ENCODE peak calls at places on chromosomes 4 and X, in four cellular contexts. One of them, this sample, is unnamed.

GRCh38 chr4:70734168-70734954 is 12.6 kb downstream of the RUFY3 start:
- DNase-seq in activated CD8-positive, alpha-beta memory T cell treated with anti-CD3 and anti-CD28 coated beads for 1 hour: no peak
- DNase-seq in MCF 10A: peak; percentile 60
- DNase-seq in skeletal muscle cell: no peak
- DNase-seq in this sample: no peak

GRCh38 chrX:2819345-2820130 is 9.2 kb upstream of the GYG2 start:
- DNase-seq in activated CD8-positive, alpha-beta memory T cell treated with anti-CD3 and anti-CD28 coated beads for 1 hour: no peak
- DNase-seq in skeletal muscle cell: no peak
- DNase-seq in MCF 10A: peak; percentile 52
- DNase-seq in this sample: no peak

GRCh38 chrX:13330446-13330845 is 10.6 kb upstream of the ATXN3L start:
- DNase-seq in MCF 10A: no peak
- DNase-seq in activated CD8-positive, alpha-beta memory T cell treated with anti-CD3 and anti-CD28 coated beads for 1 hour: no peak
- DNase-seq in skeletal muscle cell: no peak
- DNase-seq in this sample: no peak

GRCh38 chr4:1035510-1035909 is 24.1 kb downstream of the FGFRL1 start:
- DNase-seq in skeletal muscle cell: no peak
- DNase-seq in activated CD8-positive, alpha-beta memory T cell treated with anti-CD3 and anti-CD28 coated beads for 1 hour: no peak
- DNase-seq in MCF 10A: no peak
- DNase-seq in this sample: no peak

GRCh38 chr4:41505161-41505653 is 32.8 kb upstream of the LIMCH1 start:
- DNase-seq in MCF 10A: peak; percentile 79
- DNase-seq in activated CD8-positive, alpha-beta memory T cell treated with anti-CD3 and anti-CD28 coated beads for 1 hour: no peak
- DNase-seq in skeletal muscle cell: no peak
- DNase-seq in this sample: no peak

GRCh38 chrX:37078434-37078703 is 70.2 kb downstream of the FAM47C start:
- DNase-seq in MCF 10A: no peak
- DNase-seq in activated CD8-positive, alpha-beta memory T cell treated with anti-CD3 and anti-CD28 coated beads for 1 hour: no peak
- DNase-seq in skeletal muscle cell: no peak
- DNase-seq in this sample: no peak

GRCh38 chr4:166903408-166903807 is 330.9 kb downstream of the SPOCK3 start:
- DNase-seq in skeletal muscle cell: no peak
- DNase-seq in activated CD8-positive, alpha-beta memory T cell treated with anti-CD3 and anti-CD28 coated beads for 1 hour: no peak
- DNase-seq in MCF 10A: no peak
- DNase-seq in this sample: no peak

GRCh38 chr4:148717988-148718387 is 275.8 kb upstream of the NR3C2 start:
- DNase-seq in activated CD8-positive, alpha-beta memory T cell treated with anti-CD3 and anti-CD28 coated beads for 1 hour: no peak
- DNase-seq in skeletal muscle cell: no peak
- DNase-seq in MCF 10A: no peak
- DNase-seq in this sample: no peak

GRCh38 chr4:123987408-123987807 is 590.8 kb downstream of the SPRY1 start:
- DNase-seq in activated CD8-positive, alpha-beta memory T cell treated with anti-CD3 and anti-CD28 coated beads for 1 hour: no peak
- DNase-seq in skeletal muscle cell: no peak
- DNase-seq in MCF 10A: no peak
- DNase-seq in this sample: no peak

GRCh38 chr4:146310319-146311021 is 96.1 kb downstream of the REELD1 start:
- DNase-seq in MCF 10A: no peak
- DNase-seq in activated CD8-positive, alpha-beta memory T cell treated with anti-CD3 and anti-CD28 coated beads for 1 hour: no peak
- DNase-seq in skeletal muscle cell: no peak
- DNase-seq in this sample: no peak

GRCh38 chr4:153787156-153787555 is 1.7 kb downstream of the SFRP2 start:
- DNase-seq in activated CD8-positive, alpha-beta memory T cell treated with anti-CD3 and anti-CD28 coated beads for 1 hour: no peak
- DNase-seq in MCF 10A: no peak
- DNase-seq in skeletal muscle cell: no peak
- DNase-seq in this sample: no peak

GRCh38 chr4:10180927-10181744 is 64.5 kb upstream of the WDR1 start:
- DNase-seq in activated CD8-positive, alpha-beta memory T cell treated with anti-CD3 and anti-CD28 coated beads for 1 hour: no peak
- DNase-seq in skeletal muscle cell: no peak
- DNase-seq in MCF 10A: peak; percentile 14
- DNase-seq in this sample: no peak

GRCh38 chrX:135421537-135421931 is 210 bp upstream of the SMIM10L2A start:
- DNase-seq in activated CD8-positive, alpha-beta memory T cell treated with anti-CD3 and anti-CD28 coated beads for 1 hour: peak; percentile 63
- DNase-seq in skeletal muscle cell: no peak
- DNase-seq in MCF 10A: peak; percentile 27
- DNase-seq in this sample: peak; percentile 72

GRCh38 chrX:134990475-134991473 is at the start of gene SMIM10:
- DNase-seq in MCF 10A: peak; percentile 13
- DNase-seq in skeletal muscle cell: peak; percentile 68
- DNase-seq in activated CD8-positive, alpha-beta memory T cell treated with anti-CD3 and anti-CD28 coated beads for 1 hour: no peak
- DNase-seq in this sample: no peak

GRCh38 chrX:31981546-31982062 is 909.8 kb upstream of the FTHL17 start:
- DNase-seq in skeletal muscle cell: no peak
- DNase-seq in activated CD8-positive, alpha-beta memory T cell treated with anti-CD3 and anti-CD28 coated beads for 1 hour: no peak
- DNase-seq in MCF 10A: no peak
- DNase-seq in this sample: no peak

GRCh38 chr4:39528056-39528465 is 822 bp upstream of the UGDH start:
- DNase-seq in activated CD8-positive, alpha-beta memory T cell treated with anti-CD3 and anti-CD28 coated beads for 1 hour: no peak
- DNase-seq in skeletal muscle cell: no peak
- DNase-seq in MCF 10A: peak; percentile 77
- DNase-seq in this sample: no peak

GRCh38 chr4:185892165-185892564 is 80.2 kb upstream of the SORBS2 start:
- DNase-seq in MCF 10A: no peak
- DNase-seq in skeletal muscle cell: no peak
- DNase-seq in activated CD8-positive, alpha-beta memory T cell treated with anti-CD3 and anti-CD28 coated beads for 1 hour: no peak
- DNase-seq in this sample: no peak

GRCh38 chr4:148355442-148356123 is 86.6 kb downstream of the NR3C2 start:
- DNase-seq in MCF 10A: no peak
- DNase-seq in skeletal muscle cell: no peak
- DNase-seq in activated CD8-positive, alpha-beta memory T cell treated with anti-CD3 and anti-CD28 coated beads for 1 hour: no peak
- DNase-seq in this sample: no peak

GRCh38 chrX:41490446-41490845 is 43.3 kb downstream of the NYX start:
- DNase-seq in skeletal muscle cell: no peak
- DNase-seq in activated CD8-positive, alpha-beta memory T cell treated with anti-CD3 and anti-CD28 coated beads for 1 hour: no peak
- DNase-seq in MCF 10A: no peak
- DNase-seq in this sample: no peak

GRCh38 chr4:144695721-144696120 is 49.8 kb downstream of the HHIP start:
- DNase-seq in skeletal muscle cell: no peak
- DNase-seq in MCF 10A: no peak
- DNase-seq in activated CD8-positive, alpha-beta memory T cell treated with anti-CD3 and anti-CD28 coated beads for 1 hour: no peak
- DNase-seq in this sample: no peak

GRCh38 chr4:8378101-8378724 is 62.3 kb downstream of the ACOX3 start:
- DNase-seq in MCF 10A: no peak
- DNase-seq in skeletal muscle cell: no peak
- DNase-seq in activated CD8-positive, alpha-beta memory T cell treated with anti-CD3 and anti-CD28 coated beads for 1 hour: no peak
- DNase-seq in this sample: no peak

GRCh38 chr4:102438396-102438795 is 62.8 kb upstream of the NFKB1 start:
- DNase-seq in MCF 10A: peak; percentile 25
- DNase-seq in skeletal muscle cell: peak; percentile 40
- DNase-seq in activated CD8-positive, alpha-beta memory T cell treated with anti-CD3 and anti-CD28 coated beads for 1 hour: no peak
- DNase-seq in this sample: no peak

GRCh38 chr4:26397086-26397485 is 76.3 kb downstream of the RBPJ start:
- DNase-seq in MCF 10A: no peak
- DNase-seq in skeletal muscle cell: no peak
- DNase-seq in activated CD8-positive, alpha-beta memory T cell treated with anti-CD3 and anti-CD28 coated beads for 1 hour: no peak
- DNase-seq in this sample: no peak

GRCh38 chr4:47413515-47413914 is 50.0 kb downstream of the COMMD8 start:
- DNase-seq in activated CD8-positive, alpha-beta memory T cell treated with anti-CD3 and anti-CD28 coated beads for 1 hour: no peak
- DNase-seq in skeletal muscle cell: no peak
- DNase-seq in MCF 10A: no peak
- DNase-seq in this sample: no peak

GRCh38 chr4:76488905-76489798 is 54.1 kb downstream of the SHROOM3 start:
- DNase-seq in activated CD8-positive, alpha-beta memory T cell treated with anti-CD3 and anti-CD28 coated beads for 1 hour: no peak
- DNase-seq in MCF 10A: no peak
- DNase-seq in skeletal muscle cell: no peak
- DNase-seq in this sample: no peak

GRCh38 chr4:2261110-2261852 is 628 bp downstream of the MXD4 start:
- DNase-seq in skeletal muscle cell: no peak
- DNase-seq in MCF 10A: peak; percentile 38
- DNase-seq in activated CD8-positive, alpha-beta memory T cell treated with anti-CD3 and anti-CD28 coated beads for 1 hour: no peak
- DNase-seq in this sample: no peak

GRCh38 chrX:112945796-112946195 is 105.2 kb upstream of the AMOT start:
- DNase-seq in MCF 10A: no peak
- DNase-seq in activated CD8-positive, alpha-beta memory T cell treated with anti-CD3 and anti-CD28 coated beads for 1 hour: no peak
- DNase-seq in skeletal muscle cell: no peak
- DNase-seq in this sample: no peak

GRCh38 chr4:124902111-124902510 is 189.6 kb upstream of the ANKRD50 start:
- DNase-seq in activated CD8-positive, alpha-beta memory T cell treated with anti-CD3 and anti-CD28 coated beads for 1 hour: no peak
- DNase-seq in MCF 10A: no peak
- DNase-seq in skeletal muscle cell: no peak
- DNase-seq in this sample: no peak

GRCh38 chr4:13327991-13328390 is 156.1 kb downstream of the RAB28 start:
- DNase-seq in activated CD8-positive, alpha-beta memory T cell treated with anti-CD3 and anti-CD28 coated beads for 1 hour: no peak
- DNase-seq in MCF 10A: no peak
- DNase-seq in skeletal muscle cell: no peak
- DNase-seq in this sample: no peak

GRCh38 chrX:69153060-69153730 is 12.1 kb downstream of the PJA1 start:
- DNase-seq in skeletal muscle cell: no peak
- DNase-seq in activated CD8-positive, alpha-beta memory T cell treated with anti-CD3 and anti-CD28 coated beads for 1 hour: no peak
- DNase-seq in MCF 10A: no peak
- DNase-seq in this sample: no peak

GRCh38 chrX:87687703-87688102 is 170.1 kb downstream of the KLHL4 start:
- DNase-seq in MCF 10A: no peak
- DNase-seq in activated CD8-positive, alpha-beta memory T cell treated with anti-CD3 and anti-CD28 coated beads for 1 hour: no peak
- DNase-seq in skeletal muscle cell: no peak
- DNase-seq in this sample: no peak

GRCh38 chrX:93242897-93243296 is 430.5 kb downstream of the NAP1L3 start:
- DNase-seq in skeletal muscle cell: no peak
- DNase-seq in activated CD8-positive, alpha-beta memory T cell treated with anti-CD3 and anti-CD28 coated beads for 1 hour: no peak
- DNase-seq in MCF 10A: peak; percentile 21
- DNase-seq in this sample: no peak

GRCh38 chr4:147739239-147739823 is 7.4 kb downstream of the ARHGAP10 start:
- DNase-seq in MCF 10A: no peak
- DNase-seq in activated CD8-positive, alpha-beta memory T cell treated with anti-CD3 and anti-CD28 coated beads for 1 hour: no peak
- DNase-seq in skeletal muscle cell: no peak
- DNase-seq in this sample: no peak

GRCh38 chrX:31186693-31187338 is 115.0 kb upstream of the FTHL17 start:
- DNase-seq in activated CD8-positive, alpha-beta memory T cell treated with anti-CD3 and anti-CD28 coated beads for 1 hour: no peak
- DNase-seq in MCF 10A: no peak
- DNase-seq in skeletal muscle cell: no peak
- DNase-seq in this sample: no peak

GRCh38 chr4:46196086-46196485 is 72.2 kb upstream of the GABRG1 start:
- DNase-seq in skeletal muscle cell: no peak
- DNase-seq in MCF 10A: no peak
- DNase-seq in activated CD8-positive, alpha-beta memory T cell treated with anti-CD3 and anti-CD28 coated beads for 1 hour: no peak
- DNase-seq in this sample: no peak

GRCh38 chrX:134469481-134469880 is 9.5 kb downstream of the HPRT1 start:
- DNase-seq in skeletal muscle cell: peak; percentile 16
- DNase-seq in MCF 10A: peak; percentile 24
- DNase-seq in activated CD8-positive, alpha-beta memory T cell treated with anti-CD3 and anti-CD28 coated beads for 1 hour: no peak
- DNase-seq in this sample: no peak

GRCh38 chr4:83267121-83267834 is 17.3 kb downstream of the COQ2 start:
- DNase-seq in skeletal muscle cell: peak; percentile 70
- DNase-seq in activated CD8-positive, alpha-beta memory T cell treated with anti-CD3 and anti-CD28 coated beads for 1 hour: no peak
- DNase-seq in MCF 10A: peak; percentile 96
- DNase-seq in this sample: no peak

This sample was measured in activated CD4-positive, CD25-positive, alpha-beta regulatory T cell treated with anti-CD3 and anti-CD28 coated beads, Interleukin-2, amount 50 U/mL, for 16 hours.